ENCODE peak calls at places on chromosomes 2 and 18, in nine cellular contexts. K is AG04450, G is AG09309, P is WTC11, N is RWPE1, I is Calu3, J is tibial nerve, S is astrocyte of the spinal cord, Z is kidney. E is an unnamed sample.

GRCh38 chr18:59268722-59269562 is 4.3 kb downstream of the RAX start:
- DNase-seq in K (no peak), G (no peak), P (peak), N (no peak), I (peak), J (no peak), S (no peak), Z (peak), E (peak)

GRCh38 chr18:62784966-62785413 is 69.6 kb downstream of the PHLPP1 start:
- DNase-seq in K (no peak), G (no peak), P (no peak), N (no peak), I (no peak), J (no peak), S (peak), Z (no peak), E (no peak)

GRCh38 chr2:172252154-172252553 is 149.5 kb upstream of the DLX2 start:
- DNase-seq in K (no peak), G (no peak), P (no peak), N (no peak), I (no peak), J (no peak), S (no peak), Z (peak), E (no peak)

GRCh38 chr18:38237796-38238195 is 672.2 kb upstream of the CELF4 start:
- DNase-seq in K (no peak), G (no peak), P (no peak), N (no peak), I (no peak), J (no peak), S (no peak), Z (no peak), E (no peak)

GRCh38 chr18:45777393-45777792 is 48.1 kb upstream of the SIGLEC15 start:
- DNase-seq in K (peak), G (peak), P (no peak), N (peak), I (no peak), J (no peak), S (peak), Z (no peak), E (no peak)

GRCh38 chr2:86790828-86791561 is at the start of gene CD8A:
- DNase-seq in K (no peak), G (no peak), P (peak), N (no peak), I (no peak), J (no peak), S (no peak), Z (no peak), E (no peak)

GRCh38 chr2:31823558-31823957 is 187.2 kb downstream of the MEMO1 start:
- DNase-seq in K (no peak), G (no peak), P (no peak), N (no peak), I (no peak), J (no peak), S (no peak), Z (no peak), E (no peak)

GRCh38 chr2:24482256-24482971 is 8.6 kb upstream of the NCOA1 start:
- DNase-seq in K (no peak), G (no peak), P (no peak), N (no peak), I (no peak), J (no peak), S (no peak), Z (no peak), E (no peak)

GRCh38 chr2:54054774-54055173 is 60.6 kb upstream of the ACYP2 start:
- DNase-seq in K (no peak), G (no peak), P (no peak), N (no peak), I (no peak), J (no peak), S (no peak), Z (no peak), E (no peak)

GRCh38 chr2:237689569-237690131 is 62.3 kb downstream of the LRRFIP1 start:
- DNase-seq in K (no peak), G (no peak), P (no peak), N (no peak), I (no peak), J (no peak), S (no peak), Z (peak), E (no peak)

GRCh38 chr2:127612111-127612822 is 33.7 kb upstream of the GPR17 start:
- DNase-seq in K (no peak), G (no peak), P (no peak), N (no peak), I (no peak), J (no peak), S (no peak), Z (no peak), E (no peak)

GRCh38 chr18:22174341-22175148 is 5.2 kb downstream of the GATA6 start:
- DNase-seq in K (no peak), G (no peak), P (no peak), N (no peak), I (no peak), J (no peak), S (no peak), Z (no peak), E (no peak)

GRCh38 chr2:70233892-70234291 is 14.5 kb downstream of the TIA1 start:
- DNase-seq in K (no peak), G (no peak), P (no peak), N (no peak), I (no peak), J (no peak), S (no peak), Z (no peak), E (no peak)

GRCh38 chr2:8856176-8856575 is 18.8 kb upstream of the KIDINS220 start:
- DNase-seq in K (no peak), G (no peak), P (no peak), N (no peak), I (no peak), J (no peak), S (no peak), Z (no peak), E (no peak)

GRCh38 chr2:238308177-238308576 is 12.1 kb upstream of the TRAF3IP1 start:
- DNase-seq in K (no peak), G (no peak), P (peak), N (no peak), I (no peak), J (no peak), S (no peak), Z (no peak), E (no peak)

GRCh38 chr2:80068068-80068467 is 236.5 kb downstream of the LRRTM1 start:
- DNase-seq in K (no peak), G (no peak), P (no peak), N (no peak), I (no peak), J (no peak), S (no peak), Z (no peak), E (no peak)

GRCh38 chr2:46379213-46380037 is 82.2 kb downstream of the EPAS1 start:
- DNase-seq in K (peak), G (no peak), P (no peak), N (no peak), I (no peak), J (no peak), S (no peak), Z (no peak), E (no peak)

GRCh38 chr18:50973367-50974126 is 5.7 kb downstream of the ELAC1 start:
- DNase-seq in K (no peak), G (no peak), P (no peak), N (peak), I (peak), J (no peak), S (peak), Z (no peak), E (no peak)

GRCh38 chr2:239040152-239040761 is 192.4 kb downstream of the TWIST2 start:
- DNase-seq in K (no peak), G (no peak), P (no peak), N (no peak), I (no peak), J (no peak), S (no peak), Z (no peak), E (no peak)

GRCh38 chr2:42086500-42086953 is 38.7 kb downstream of the PKDCC start:
- DNase-seq in K (peak), G (no peak), P (peak), N (peak), I (peak), J (no peak), S (peak), Z (no peak), E (peak)

GRCh38 chr2:101476605-101477208 is 1.8 kb upstream of the RFX8 start:
- DNase-seq in K (no peak), G (no peak), P (no peak), N (no peak), I (no peak), J (no peak), S (no peak), Z (no peak), E (no peak)

GRCh38 chr2:74032909-74033261 is 48.2 kb downstream of the TET3 start:
- DNase-seq in K (no peak), G (no peak), P (no peak), N (no peak), I (no peak), J (no peak), S (no peak), Z (no peak), E (no peak)

GRCh38 chr2:240932724-240933047 is 26.6 kb downstream of the CROCC2 start:
- DNase-seq in K (no peak), G (no peak), P (peak), N (no peak), I (no peak), J (no peak), S (no peak), Z (peak), E (no peak)

GRCh38 chr2:71925268-71926097 is 222.2 kb downstream of the CYP26B1 start:
- DNase-seq in K (no peak), G (no peak), P (no peak), N (no peak), I (no peak), J (no peak), S (no peak), Z (no peak), E (no peak)

GRCh38 chr18:58321986-58322385 is 278.0 kb downstream of the NEDD4L start:
- DNase-seq in K (no peak), G (peak), P (no peak), N (peak), I (peak), J (no peak), S (peak), Z (no peak), E (no peak)

GRCh38 chr2:133365117-133365516 is 203.1 kb downstream of the NCKAP5 start:
- DNase-seq in K (no peak), G (no peak), P (no peak), N (no peak), I (no peak), J (no peak), S (peak), Z (no peak), E (no peak)

GRCh38 chr2:47226124-47227040 is 71.3 kb upstream of the STPG4 start:
- DNase-seq in K (no peak), G (no peak), P (no peak), N (no peak), I (no peak), J (no peak), S (no peak), Z (no peak), E (no peak)

GRCh38 chr2:209577376-209578357 is 153.8 kb downstream of the MAP2 start:
- DNase-seq in K (no peak), G (no peak), P (no peak), N (peak), I (peak), J (no peak), S (peak), Z (no peak), E (no peak)

GRCh38 chr2:218476676-218477075 is 57.8 kb downstream of the VIL1 start:
- DNase-seq in K (no peak), G (no peak), P (no peak), N (no peak), I (no peak), J (peak), S (no peak), Z (no peak), E (no peak)

GRCh38 chr2:8849322-8849721 is 11.9 kb upstream of the KIDINS220 start:
- DNase-seq in K (peak), G (peak), P (no peak), N (no peak), I (no peak), J (no peak), S (peak), Z (no peak), E (no peak)

GRCh38 chr18:64073956-64074355 is 74.9 kb downstream of the LINC00305 start:
- DNase-seq in K (no peak), G (no peak), P (no peak), N (no peak), I (no peak), J (no peak), S (no peak), Z (no peak), E (no peak)

GRCh38 chr2:30807249-30807648 is at the start of gene CAPN13:
- DNase-seq in K (no peak), G (no peak), P (peak), N (peak), I (peak), J (no peak), S (no peak), Z (no peak), E (no peak)

GRCh38 chr2:8550932-8551621 is 130.8 kb upstream of the ID2 start:
- DNase-seq in K (no peak), G (no peak), P (no peak), N (no peak), I (no peak), J (no peak), S (no peak), Z (no peak), E (no peak)

GRCh38 chr2:223647258-223647952 is 45.2 kb upstream of the SCG2 start:
- DNase-seq in K (no peak), G (no peak), P (no peak), N (no peak), I (no peak), J (no peak), S (no peak), Z (no peak), E (no peak)

GRCh38 chr2:10196275-10196892 is 73.8 kb downstream of the RRM2 start:
- DNase-seq in K (no peak), G (no peak), P (no peak), N (no peak), I (no peak), J (no peak), S (no peak), Z (no peak), E (no peak)

GRCh38 chr2:161367675-161368074 is 48.4 kb upstream of the TBR1 start:
- DNase-seq in K (no peak), G (no peak), P (no peak), N (no peak), I (no peak), J (no peak), S (no peak), Z (no peak), E (no peak)

GRCh38 chr2:216003876-216004275 is 9.5 kb downstream of the MREG start:
- DNase-seq in K (no peak), G (no peak), P (no peak), N (no peak), I (no peak), J (no peak), S (no peak), Z (no peak), E (no peak)

GRCh38 chr18:48330016-48330991 is 78.9 kb downstream of the ZBTB7C start:
- DNase-seq in K (no peak), G (peak), P (no peak), N (peak), I (no peak), J (no peak), S (peak), Z (no peak), E (no peak)

GRCh38 chr2:69619725-69620124 is 23.8 kb downstream of the AAK1 start:
- DNase-seq in K (no peak), G (no peak), P (no peak), N (no peak), I (no peak), J (no peak), S (no peak), Z (no peak), E (no peak)

GRCh38 chr2:184599054-184599874 is 935 bp downstream of the ZNF804A start:
- DNase-seq in K (no peak), G (no peak), P (no peak), N (no peak), I (no peak), J (no peak), S (peak), Z (no peak), E (no peak)

GRCh38 chr18:56000041-56000440 is 412.0 kb upstream of the TCF4 start:
- DNase-seq in K (no peak), G (no peak), P (no peak), N (no peak), I (no peak), J (no peak), S (no peak), Z (no peak), E (no peak)

GRCh38 chr18:55998071-55998522 is 410.1 kb upstream of the TCF4 start:
- DNase-seq in K (no peak), G (peak), P (no peak), N (no peak), I (no peak), J (no peak), S (peak), Z (no peak), E (no peak)

GRCh38 chr18:56001576-56001975 is 413.6 kb upstream of the TCF4 start:
- DNase-seq in K (no peak), G (no peak), P (no peak), N (no peak), I (no peak), J (no peak), S (peak), Z (no peak), E (no peak)

GRCh38 chr18:55997156-55997561 is 409.2 kb upstream of the TCF4 start:
- DNase-seq in K (no peak), G (no peak), P (no peak), N (peak), I (no peak), J (no peak), S (no peak), Z (no peak), E (no peak)

GRCh38 chr18:55999641-56000040 is 411.6 kb upstream of the TCF4 start:
- DNase-seq in K (no peak), G (peak), P (no peak), N (no peak), I (no peak), J (no peak), S (no peak), Z (no peak), E (no peak)
- TF ChIP-seq CTCF in K (no peak), G (no peak), P (no peak), N (no peak), I (no peak), J (no peak), S (no peak), Z (no peak), E (no peak)

DNA sequence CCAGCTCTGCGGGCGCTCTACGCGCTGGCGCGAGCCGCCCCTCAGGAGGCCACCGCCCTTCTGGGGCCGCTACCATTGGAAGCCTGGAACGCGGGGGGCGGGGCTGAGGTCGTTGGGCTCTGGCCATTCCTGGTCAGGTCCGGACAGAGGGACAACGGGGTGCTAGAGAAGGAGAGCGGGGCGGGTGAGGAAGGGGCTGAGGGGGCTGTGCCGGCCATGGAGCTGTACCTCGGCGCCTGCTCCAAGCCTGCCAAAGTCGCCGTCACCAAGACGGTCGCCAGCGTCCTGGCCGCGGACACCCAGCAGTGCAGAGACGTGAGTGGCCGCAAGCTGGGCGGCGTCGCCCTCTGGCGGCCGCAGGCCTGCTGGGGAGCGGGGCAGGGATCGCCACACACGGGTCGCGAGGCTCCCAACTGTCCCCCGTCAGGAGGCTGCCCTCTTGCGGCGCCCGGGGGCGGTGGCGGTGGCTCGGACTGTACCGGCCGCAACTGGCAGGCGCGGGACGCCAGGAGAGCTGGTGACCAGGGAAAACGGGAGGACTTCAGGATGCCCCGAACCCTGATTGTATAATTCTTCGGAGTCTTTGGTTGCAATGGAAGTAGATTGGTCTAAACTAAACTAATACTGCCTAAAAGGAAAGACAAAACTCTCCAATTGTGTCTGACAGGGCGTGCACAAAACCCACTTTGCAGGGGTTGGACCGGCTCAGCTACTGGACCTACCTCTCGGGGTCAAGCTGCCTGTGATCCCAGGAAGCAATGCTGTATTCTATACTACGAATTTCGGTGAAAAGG is at the start of gene FSIP2:
- DNase-seq in K (no peak), G (no peak), P (peak), N (peak), I (peak), J (peak), S (peak), Z (peak), E (peak)
- TF ChIP-seq CTCF in K (peak), G (peak), P (peak), N (peak), I (peak), J (peak), S (peak), Z (peak), E (peak)

DNA sequence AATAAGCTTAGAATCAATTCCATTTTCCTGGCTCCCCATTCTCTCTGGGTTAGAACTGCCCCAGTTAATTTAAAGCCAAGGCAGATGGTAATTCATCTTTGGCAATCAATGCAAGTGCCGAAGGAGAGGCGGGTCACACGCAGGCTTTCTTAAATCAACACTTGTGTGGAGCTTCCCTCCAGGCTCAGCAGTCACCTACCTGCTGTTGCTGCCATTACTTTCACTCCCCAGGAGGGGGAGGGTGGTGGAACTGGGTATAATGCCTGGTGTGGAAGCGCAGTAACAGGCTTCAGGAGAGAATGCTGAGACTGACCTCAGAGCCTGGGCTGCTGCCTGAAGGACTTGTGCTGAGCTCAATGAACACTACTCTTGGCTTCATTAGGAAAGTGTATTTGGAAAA is 19.2 kb downstream of the TTR start:
- DNase-seq in K (no peak), G (no peak), P (peak), N (peak), I (peak), J (no peak), S (peak), Z (no peak), E (peak)
- TF ChIP-seq CTCF in K (no peak), G (no peak), P (peak), N (no peak), I (peak), J (no peak), S (peak), Z (no peak), E (peak)

GRCh38 chr18:7809455-7809854 is 242.3 kb downstream of the PTPRM start:
- DNase-seq in K (no peak), G (no peak), P (no peak), N (no peak), I (no peak), J (no peak), S (no peak), Z (no peak), E (no peak)

GRCh38 chr18:7808054-7808453 is 240.9 kb downstream of the PTPRM start:
- DNase-seq in K (no peak), G (no peak), P (no peak), N (no peak), I (no peak), J (no peak), S (no peak), Z (no peak), E (no peak)

GRCh38 chr18:7809978-7810377 is 242.9 kb downstream of the PTPRM start:
- DNase-seq in K (no peak), G (no peak), P (no peak), N (no peak), I (no peak), J (no peak), S (no peak), Z (no peak), E (no peak)

GRCh38 chr18:7805880-7806279 is 238.8 kb downstream of the PTPRM start:
- DNase-seq in K (no peak), G (no peak), P (no peak), N (no peak), I (no peak), J (no peak), S (no peak), Z (no peak), E (no peak)

DNA sequence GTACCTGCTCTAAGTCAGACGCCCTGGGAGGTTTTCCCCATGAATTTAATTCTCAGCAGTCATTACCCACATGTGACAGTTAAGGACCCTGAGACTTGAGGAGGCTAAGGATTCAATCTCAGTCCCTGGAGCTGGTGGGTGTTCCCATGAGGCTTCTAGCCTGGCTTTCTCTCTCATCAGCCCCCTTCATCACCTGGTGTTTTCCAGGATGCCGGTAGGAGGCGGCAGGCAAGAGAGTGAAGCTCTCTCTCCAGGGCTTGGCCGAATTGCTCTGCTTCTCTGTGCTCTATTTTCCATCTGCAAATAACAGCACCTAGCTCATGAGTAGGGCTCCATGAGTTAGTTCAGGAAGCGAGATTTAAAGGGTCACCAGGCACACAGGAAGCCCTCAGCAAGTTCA is 241.9 kb downstream of the PTPRM start:
- DNase-seq in K (no peak), G (no peak), P (no peak), N (no peak), I (no peak), J (no peak), S (no peak), Z (no peak), E (no peak)
- TF ChIP-seq CTCF in K (no peak), G (no peak), P (no peak), N (no peak), I (no peak), J (no peak), S (no peak), Z (no peak), E (no peak)

E was measured in endothelial cell.